ENCODE peak calls at places on chromosomes 1 and 21, in nine cellular contexts. L is SK-N-SH; E is CD4-positive, CD25-positive, alpha-beta regulatory T cell; X is cardiac muscle cell; N is ELR; B is nucleus accumbens; J is right atrium auricular region; H is NCI-H2171; F is K562. T is an unnamed sample.

GRCh38 chr1:168556647-168557046 is 12.8 kb upstream of the XCL2 start:
- DNase-seq in B (no peak), E (no peak), J (no peak), L (no peak), X (no peak), F (no peak), N (no peak), H (no peak), T (no peak)

GRCh38 chr1:207605444-207606361 is 39.2 kb upstream of the CR1L start:
- DNase-seq in X (no peak), J (no peak), B (no peak), F (peak), E (no peak), L (no peak), N (no peak), H (no peak), T (no peak)

GRCh38 chr1:10948463-10948775 is 64.0 kb upstream of the TARDBP start:
- DNase-seq in B (no peak), L (no peak), J (no peak), H (no peak), X (no peak), F (no peak), E (no peak), N (no peak), T (no peak)

GRCh38 chr1:246508897-246509688 is 2.0 kb upstream of the SMYD3 start:
- DNase-seq in B (no peak), E (no peak), N (no peak), X (no peak), L (no peak), H (no peak), J (no peak), F (no peak), T (no peak)

GRCh38 chr1:19273106-19273843 is 15.3 kb downstream of the AKR7A3 start:
- DNase-seq in N (no peak), J (no peak), B (no peak), H (no peak), X (no peak), L (no peak), F (no peak), E (no peak), T (no peak)

GRCh38 chr1:93845554-93846150 is 33.4 kb downstream of the DNTTIP2 start:
- DNase-seq in J (peak), F (peak), L (no peak), X (peak), N (peak), E (no peak), H (no peak), B (no peak), T (no peak)

GRCh38 chr1:179303173-179303572 is 9.6 kb downstream of the SOAT1 start:
- DNase-seq in L (no peak), F (no peak), B (no peak), X (no peak), J (no peak), H (no peak), N (no peak), E (no peak), T (no peak)

GRCh38 chr1:188867614-188868013 is 1610.0 kb downstream of the BRINP3 start:
- DNase-seq in N (no peak), H (no peak), X (no peak), L (no peak), J (no peak), B (no peak), F (no peak), E (no peak), T (no peak)

GRCh38 chr1:237873487-237873927 is 17.2 kb downstream of the ZP4 start:
- DNase-seq in E (no peak), L (no peak), F (no peak), B (no peak), X (peak), N (peak), J (no peak), H (no peak), T (no peak)

GRCh38 chr21:34807881-34808568 is 139.2 kb downstream of the CLIC6 start:
- DNase-seq in B (no peak), E (no peak), J (peak), X (peak), F (no peak), L (no peak), N (peak), H (no peak), T (no peak)

GRCh38 chr1:2231667-2232254 is 3.6 kb downstream of the SKI start:
- DNase-seq in X (peak), L (peak), F (peak), E (peak), N (peak), J (peak), H (no peak), B (peak), T (no peak)